ENCODE peak calls at places on chromosomes 11 and 22, in eight cellular contexts. W is AG08396, K is colonic mucosa, H is cardiac fibroblast, F is D341Med, T is Calu3, J is amniotic stem cell, Q is Peyer's patch. R is an unnamed sample.

GRCh38 chr22:44698531-44699421 is 3.2 kb upstream of the PRR5 start:
- DNase-seq in W (peak), K (no peak), H (peak), F (no peak), T (no peak), J (peak), Q (no peak), R (no peak)

GRCh38 chr11:1873048-1873812 is 18.5 kb downstream of the PRR33 start:
- DNase-seq in W (peak), K (no peak), H (peak), F (no peak), T (no peak), J (no peak), Q (no peak), R (no peak)

GRCh38 chr11:35364101-35364780 is 55.1 kb downstream of the SLC1A2 start:
- DNase-seq in W (peak), K (peak), H (peak), F (no peak), T (peak), J (peak), Q (peak), R (no peak)

GRCh38 chr22:37968452-37969251 is 15.2 kb downstream of the POLR2F start:
- DNase-seq in W (no peak), K (no peak), H (no peak), F (no peak), T (no peak), J (no peak), Q (no peak), R (peak)

GRCh38 chr11:5564259-5565019 is 16.1 kb upstream of the OR52H1 start:
- DNase-seq in W (no peak), K (no peak), H (peak), F (no peak), T (no peak), J (no peak), Q (no peak), R (no peak)

GRCh38 chr11:67517784-67518552 is 5.3 kb downstream of the CABP2 start:
- DNase-seq in W (no peak), K (no peak), H (no peak), F (no peak), T (no peak), J (no peak), Q (no peak), R (no peak)

GRCh38 chr11:116600930-116601329 is 171.9 kb downstream of the BUD13 start:
- DNase-seq in W (no peak), K (no peak), H (no peak), F (no peak), T (no peak), J (no peak), Q (no peak), R (no peak)

GRCh38 chr22:44365832-44366231 is 53.1 kb upstream of the SHISAL1 start:
- DNase-seq in W (no peak), K (no peak), H (no peak), F (no peak), T (no peak), J (no peak), Q (no peak), R (no peak)

GRCh38 chr11:65121447-65121864 is 478 bp downstream of the FAU start:
- DNase-seq in W (no peak), K (no peak), H (peak), F (no peak), T (no peak), J (no peak), Q (peak), R (no peak)

GRCh38 chr11:86249307-86250098 is 5.0 kb downstream of the EED start:
- DNase-seq in W (no peak), K (no peak), H (peak), F (no peak), T (no peak), J (no peak), Q (no peak), R (no peak)

GRCh38 chr11:44823920-44824704 is 97.3 kb downstream of the TSPAN18 start:
- DNase-seq in W (no peak), K (no peak), H (no peak), F (no peak), T (no peak), J (no peak), Q (no peak), R (peak)

GRCh38 chr22:48084041-48084748 is 1321.7 kb downstream of the TBC1D22A start:
- DNase-seq in W (no peak), K (no peak), H (no peak), F (no peak), T (no peak), J (no peak), Q (no peak), R (no peak)

GRCh38 chr11:95884364-95884763 is 39.5 kb downstream of the MTMR2 start:
- DNase-seq in W (no peak), K (no peak), H (peak), F (no peak), T (no peak), J (no peak), Q (no peak), R (no peak)

GRCh38 chr11:112225753-112226061 is 521 bp upstream of the PTS start:
- DNase-seq in W (no peak), K (peak), H (peak), F (no peak), T (no peak), J (no peak), Q (peak), R (no peak)

GRCh38 chr22:23696326-23696851 is 5.6 kb downstream of the RGL4 start:
- DNase-seq in W (no peak), K (no peak), H (peak), F (no peak), T (no peak), J (no peak), Q (peak), R (no peak)

GRCh38 chr11:540583-541432 is 3.5 kb downstream of the LRRC56 start:
- DNase-seq in W (no peak), K (no peak), H (no peak), F (no peak), T (no peak), J (no peak), Q (no peak), R (no peak)

GRCh38 chr22:43418079-43418825 is 6.4 kb downstream of the MPPED1 start:
- DNase-seq in W (no peak), K (no peak), H (no peak), F (no peak), T (no peak), J (no peak), Q (no peak), R (no peak)

GRCh38 chr11:59028105-59028504 is 58.0 kb upstream of the GLYATL1B start:
- DNase-seq in W (no peak), K (no peak), H (no peak), F (no peak), T (no peak), J (no peak), Q (no peak), R (no peak)

GRCh38 chr22:36569999-36570398 is 41.0 kb upstream of the EIF3D start:
- DNase-seq in W (peak), K (no peak), H (peak), F (peak), T (peak), J (no peak), Q (no peak), R (peak)

GRCh38 chr11:109320595-109320994 is 101.4 kb upstream of the C11orf87 start:
- DNase-seq in W (no peak), K (no peak), H (peak), F (no peak), T (no peak), J (no peak), Q (no peak), R (no peak)

GRCh38 chr11:88357323-88358039 is 19.9 kb upstream of the CTSC start:
- DNase-seq in W (no peak), K (no peak), H (peak), F (no peak), T (no peak), J (no peak), Q (no peak), R (no peak)

GRCh38 chr11:76169473-76169881 is 36.8 kb downstream of the WNT11 start:
- DNase-seq in W (no peak), K (no peak), H (no peak), F (no peak), T (no peak), J (no peak), Q (no peak), R (no peak)

GRCh38 chr11:95641506-95641905 is 148.1 kb downstream of the FAM76B start:
- DNase-seq in W (no peak), K (no peak), H (peak), F (no peak), T (no peak), J (no peak), Q (no peak), R (no peak)

R was measured in HepG2.